ENCODE peak calls at places on chromosomes 13 and 19, in five cellular contexts. One of them, this sample, is unnamed.

GRCh38 chr13:34469212-34469983 is 472.7 kb upstream of the NBEA start:
- DNase-seq in lower leg skin: no peak
- DNase-seq in tibial artery: no peak
- DNase-seq in fibroblast of lung: peak
- DNase-seq in astrocyte of the spinal cord: peak
- DNase-seq in this sample: peak

GRCh38 chr19:50434525-50434924 is 1.8 kb downstream of the MYBPC2 start:
- DNase-seq in fibroblast of lung: no peak
- DNase-seq in tibial artery: no peak
- DNase-seq in lower leg skin: no peak
- DNase-seq in astrocyte of the spinal cord: no peak
- DNase-seq in this sample: no peak

GRCh38 chr19:1223018-1223855 is 14.6 kb downstream of the CBARP start:
- DNase-seq in astrocyte of the spinal cord: peak
- DNase-seq in fibroblast of lung: no peak
- DNase-seq in lower leg skin: no peak
- DNase-seq in tibial artery: no peak
- DNase-seq in this sample: peak

GRCh38 chr19:41416194-41416674 is 10.9 kb downstream of the B3GNT8 start:
- DNase-seq in lower leg skin: no peak
- DNase-seq in fibroblast of lung: no peak
- DNase-seq in tibial artery: no peak
- DNase-seq in astrocyte of the spinal cord: no peak
- DNase-seq in this sample: no peak

GRCh38 chr19:20558571-20558970 is 7.0 kb downstream of the ZNF737 start:
- DNase-seq in lower leg skin: no peak
- DNase-seq in tibial artery: no peak
- DNase-seq in astrocyte of the spinal cord: no peak
- DNase-seq in fibroblast of lung: no peak
- DNase-seq in this sample: no peak

GRCh38 chr13:107590556-107590955 is 624.8 kb downstream of the LIG4 start:
- DNase-seq in tibial artery: no peak
- DNase-seq in fibroblast of lung: peak
- DNase-seq in astrocyte of the spinal cord: peak
- DNase-seq in lower leg skin: no peak
- DNase-seq in this sample: no peak

GRCh38 chr13:19927117-19927734 is 31.3 kb upstream of the ZMYM2 start:
- DNase-seq in astrocyte of the spinal cord: peak
- DNase-seq in lower leg skin: no peak
- DNase-seq in tibial artery: no peak
- DNase-seq in fibroblast of lung: peak
- DNase-seq in this sample: peak

GRCh38 chr19:31283701-31284100 is 65.5 kb downstream of the TSHZ3 start:
- DNase-seq in astrocyte of the spinal cord: no peak
- DNase-seq in tibial artery: no peak
- DNase-seq in lower leg skin: no peak
- DNase-seq in fibroblast of lung: no peak
- DNase-seq in this sample: no peak

GRCh38 chr19:1151037-1151716 is 22.9 kb downstream of the SBNO2 start:
- DNase-seq in fibroblast of lung: no peak
- DNase-seq in tibial artery: no peak
- DNase-seq in astrocyte of the spinal cord: no peak
- DNase-seq in lower leg skin: no peak
- DNase-seq in this sample: no peak

GRCh38 chr19:47703301-47703700 is 9.9 kb upstream of the EHD2 start:
- DNase-seq in lower leg skin: no peak
- DNase-seq in fibroblast of lung: no peak
- DNase-seq in astrocyte of the spinal cord: no peak
- DNase-seq in tibial artery: no peak
- DNase-seq in this sample: no peak

GRCh38 chr13:35343417-35343816 is 133.1 kb downstream of the MAB21L1 start:
- DNase-seq in tibial artery: no peak
- DNase-seq in astrocyte of the spinal cord: no peak
- DNase-seq in lower leg skin: no peak
- DNase-seq in fibroblast of lung: no peak
- DNase-seq in this sample: no peak

GRCh38 chr13:109816112-109816978 is 30.0 kb upstream of the IRS2 start:
- DNase-seq in fibroblast of lung: no peak
- DNase-seq in tibial artery: no peak
- DNase-seq in astrocyte of the spinal cord: no peak
- DNase-seq in lower leg skin: no peak
- DNase-seq in this sample: peak

GRCh38 chr13:113542751-113543424 is 41.7 kb upstream of the TFDP1 start:
- DNase-seq in tibial artery: peak
- DNase-seq in fibroblast of lung: no peak
- DNase-seq in lower leg skin: no peak
- DNase-seq in astrocyte of the spinal cord: no peak
- DNase-seq in this sample: no peak

GRCh38 chr13:111389621-111390521 is 69.4 kb downstream of the TEX29 start:
- DNase-seq in lower leg skin: no peak
- DNase-seq in fibroblast of lung: no peak
- DNase-seq in tibial artery: peak
- DNase-seq in astrocyte of the spinal cord: no peak
- DNase-seq in this sample: no peak

GRCh38 chr19:12789904-12790619 is 1.2 kb upstream of the JUNB start:
- DNase-seq in tibial artery: peak
- DNase-seq in astrocyte of the spinal cord: peak
- DNase-seq in lower leg skin: peak
- DNase-seq in fibroblast of lung: peak
- DNase-seq in this sample: peak

GRCh38 chr13:86792153-86792651 is 879.0 kb upstream of the SLITRK5 start:
- DNase-seq in fibroblast of lung: no peak
- DNase-seq in tibial artery: no peak
- DNase-seq in lower leg skin: no peak
- DNase-seq in astrocyte of the spinal cord: no peak
- DNase-seq in this sample: no peak

GRCh38 chr13:110396913-110397379 is 89.9 kb downstream of the COL4A2 start:
- DNase-seq in astrocyte of the spinal cord: peak
- DNase-seq in tibial artery: peak
- DNase-seq in lower leg skin: peak
- DNase-seq in fibroblast of lung: peak
- DNase-seq in this sample: peak

GRCh38 chr19:12668937-12669271 is 2.3 kb downstream of the WDR83 start:
- DNase-seq in lower leg skin: peak
- DNase-seq in tibial artery: peak
- DNase-seq in fibroblast of lung: peak
- DNase-seq in astrocyte of the spinal cord: peak
- DNase-seq in this sample: peak

GRCh38 chr13:113947321-113948033 is 26.4 kb downstream of the C13orf46 start:
- DNase-seq in astrocyte of the spinal cord: no peak
- DNase-seq in fibroblast of lung: peak
- DNase-seq in lower leg skin: peak
- DNase-seq in tibial artery: peak
- DNase-seq in this sample: peak

GRCh38 chr19:1087813-1088418 is 7.3 kb downstream of the POLR2E start:
- DNase-seq in astrocyte of the spinal cord: no peak
- DNase-seq in fibroblast of lung: no peak
- DNase-seq in tibial artery: no peak
- DNase-seq in lower leg skin: no peak
- DNase-seq in this sample: no peak

DNA sequence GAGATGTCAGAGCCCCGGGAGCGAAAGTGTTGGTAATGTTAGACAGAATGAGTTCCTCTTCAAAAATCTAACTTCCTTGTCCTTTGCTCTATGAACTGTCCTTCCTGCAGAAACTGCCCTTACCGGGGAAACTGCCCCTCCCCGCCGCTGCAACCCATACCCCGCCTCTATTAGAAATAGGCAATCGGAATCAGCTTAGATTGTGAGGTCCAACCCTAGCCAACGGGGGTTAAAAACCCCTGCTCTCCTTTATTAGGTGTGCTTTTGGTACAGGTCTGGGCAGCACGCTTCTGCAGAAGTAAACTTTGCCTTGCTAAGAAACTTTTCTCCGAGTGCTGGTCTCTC is 11.5 kb upstream of the CAPNS1 start:
- DNase-seq in lower leg skin: no peak
- DNase-seq in fibroblast of lung: no peak
- DNase-seq in tibial artery: no peak
- DNase-seq in astrocyte of the spinal cord: no peak
- DNase-seq in this sample: no peak
- H3K4me3 ChIP-seq in lower leg skin: no peak
- H3K4me3 ChIP-seq in fibroblast of lung: peak
- H3K4me3 ChIP-seq in tibial artery: peak
- H3K4me3 ChIP-seq in astrocyte of the spinal cord: peak
- H3K4me3 ChIP-seq in this sample: peak

DNA sequence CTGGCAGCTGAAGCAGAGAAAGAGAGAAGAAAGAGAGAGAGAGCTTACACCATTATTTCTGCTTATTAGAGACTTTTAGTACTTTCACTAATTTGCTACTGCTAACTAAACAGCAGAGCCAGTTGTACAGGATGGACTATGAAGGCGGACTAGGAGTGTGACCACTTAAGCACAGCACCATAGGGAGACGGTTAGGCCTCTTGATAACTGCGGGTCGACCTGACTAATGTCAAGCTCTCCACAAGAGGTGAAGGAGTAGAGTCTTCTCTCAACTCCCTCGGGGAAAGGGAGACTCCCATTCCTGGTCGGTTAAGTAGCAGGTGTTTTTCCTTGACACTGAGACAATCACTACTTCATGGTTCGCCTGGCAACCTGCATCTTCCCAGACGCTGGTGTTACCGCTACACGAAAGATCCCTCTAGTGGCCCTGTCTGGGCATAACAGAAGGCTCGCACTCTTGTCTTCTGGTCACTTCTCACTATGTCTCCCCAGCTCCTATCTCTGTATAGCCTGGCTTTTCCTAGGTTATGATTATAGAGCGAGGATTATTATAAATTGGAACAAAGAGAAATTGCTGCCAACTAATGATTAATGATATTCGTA is 5.3 kb upstream of the PSG7 start:
- DNase-seq in fibroblast of lung: peak
- DNase-seq in astrocyte of the spinal cord: peak
- DNase-seq in tibial artery: no peak
- DNase-seq in lower leg skin: no peak
- DNase-seq in this sample: peak
- TF ChIP-seq CTCF in fibroblast of lung: peak
- TF ChIP-seq CTCF in astrocyte of the spinal cord: peak
- TF ChIP-seq CTCF in tibial artery: no peak
- TF ChIP-seq CTCF in lower leg skin: no peak
- TF ChIP-seq CTCF in this sample: peak

DNA sequence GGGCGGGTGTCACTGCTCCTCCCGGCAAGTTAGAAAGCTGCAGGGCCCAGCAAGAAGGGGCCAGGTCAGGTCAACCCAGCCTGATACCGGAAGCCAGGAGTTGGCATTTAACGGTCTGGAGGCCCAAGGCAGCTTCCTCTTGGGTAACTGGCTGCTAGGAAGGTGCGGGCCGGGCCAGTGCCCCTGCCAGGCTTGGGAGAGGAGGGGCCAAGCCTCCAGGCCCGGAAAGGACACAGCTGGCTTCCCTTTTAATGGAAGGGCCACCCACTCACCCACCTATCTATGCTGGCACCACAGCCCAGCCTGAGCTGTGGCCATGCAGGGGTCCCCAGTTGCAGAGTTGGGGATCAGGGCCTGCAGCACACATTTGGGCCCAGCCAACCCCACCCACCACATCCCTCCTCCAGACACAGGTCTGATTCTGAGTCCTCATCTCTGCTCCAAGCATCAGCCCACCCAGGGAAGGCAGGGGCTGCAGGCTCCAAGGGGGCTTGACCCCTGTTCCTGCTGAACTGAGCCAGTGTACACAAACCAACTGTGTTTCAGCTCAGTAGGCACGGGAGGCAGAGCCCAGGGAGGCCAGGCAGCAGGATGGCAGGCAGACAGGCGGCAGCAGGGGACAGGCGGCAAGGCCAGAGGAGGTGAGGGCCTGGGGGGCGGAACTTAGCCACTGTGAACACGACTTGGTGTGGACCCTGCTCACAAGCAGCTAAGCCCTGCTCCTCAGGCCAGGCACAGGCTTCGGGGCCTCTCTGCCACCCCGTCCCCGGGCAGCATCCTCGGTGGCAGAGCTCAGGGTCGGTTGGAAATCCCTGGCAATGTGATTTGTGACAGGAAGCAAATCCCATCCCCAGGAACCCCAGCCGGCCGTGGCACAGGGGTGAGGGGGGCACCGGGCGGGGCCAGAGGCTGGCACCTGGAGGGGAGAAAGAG is 40.8 kb downstream of the ZSWIM4 start:
- DNase-seq in lower leg skin: no peak
- DNase-seq in fibroblast of lung: no peak
- DNase-seq in astrocyte of the spinal cord: peak
- DNase-seq in tibial artery: peak
- DNase-seq in this sample: peak
- H3K4me3 ChIP-seq in lower leg skin: no peak
- H3K4me3 ChIP-seq in fibroblast of lung: no peak
- H3K4me3 ChIP-seq in astrocyte of the spinal cord: no peak
- H3K4me3 ChIP-seq in tibial artery: peak
- H3K4me3 ChIP-seq in this sample: no peak

DNA sequence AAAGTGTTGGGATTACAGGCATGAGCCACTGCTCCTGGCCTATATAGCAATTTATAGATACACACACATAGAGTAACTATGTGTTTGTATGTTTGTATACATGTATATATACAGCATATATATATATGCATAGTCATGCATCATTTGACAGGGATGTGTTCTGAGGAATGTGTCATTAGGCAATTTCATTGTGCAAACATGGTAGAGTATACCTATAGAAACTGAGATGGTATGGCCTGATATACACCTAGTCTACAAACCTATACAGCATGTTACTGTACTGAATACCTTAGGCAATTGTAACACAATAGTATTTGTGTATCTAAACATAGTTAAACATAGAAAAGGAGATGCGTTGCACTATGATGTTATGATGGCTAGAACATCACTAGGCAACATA is 53.0 kb upstream of the PCCA start:
- DNase-seq in astrocyte of the spinal cord: no peak
- DNase-seq in lower leg skin: no peak
- DNase-seq in fibroblast of lung: no peak
- DNase-seq in tibial artery: no peak
- DNase-seq in this sample: no peak
- TF ChIP-seq CTCF in astrocyte of the spinal cord: no peak
- TF ChIP-seq CTCF in lower leg skin: no peak
- TF ChIP-seq CTCF in fibroblast of lung: no peak
- TF ChIP-seq CTCF in tibial artery: no peak
- TF ChIP-seq CTCF in this sample: no peak

GRCh38 chr19:34176581-34176980 is 4.3 kb downstream of the LSM14A start:
- DNase-seq in tibial artery: no peak
- DNase-seq in fibroblast of lung: no peak
- DNase-seq in astrocyte of the spinal cord: no peak
- DNase-seq in lower leg skin: no peak
- DNase-seq in this sample: no peak
- H3K4me3 ChIP-seq in tibial artery: peak
- H3K4me3 ChIP-seq in fibroblast of lung: peak
- H3K4me3 ChIP-seq in astrocyte of the spinal cord: no peak
- H3K4me3 ChIP-seq in lower leg skin: no peak
- H3K4me3 ChIP-seq in this sample: no peak

DNA sequence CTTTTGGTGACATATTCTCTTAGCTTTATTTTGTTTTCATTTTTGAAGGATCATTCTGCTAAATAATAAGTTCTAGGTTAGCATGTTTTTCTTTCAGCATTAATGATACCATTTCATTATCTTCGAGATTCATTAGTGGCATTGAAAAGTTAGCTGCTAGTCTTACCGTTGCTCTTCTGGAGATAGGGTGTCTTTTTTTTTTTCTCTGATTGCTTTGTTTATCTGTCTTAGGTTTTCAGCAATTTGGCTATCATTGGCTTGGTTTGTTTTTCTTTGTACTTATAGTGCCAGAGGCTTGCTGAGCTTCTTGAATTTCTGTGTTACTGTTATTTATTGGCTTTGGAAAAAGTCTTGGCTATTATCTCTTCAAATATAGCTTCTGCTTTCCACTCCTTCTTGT is 102.6 kb upstream of the CSNK1A1L start:
- DNase-seq in astrocyte of the spinal cord: peak
- DNase-seq in lower leg skin: no peak
- DNase-seq in tibial artery: no peak
- DNase-seq in fibroblast of lung: no peak
- DNase-seq in this sample: no peak
- TF ChIP-seq CTCF in astrocyte of the spinal cord: no peak
- TF ChIP-seq CTCF in lower leg skin: no peak
- TF ChIP-seq CTCF in tibial artery: no peak
- TF ChIP-seq CTCF in fibroblast of lung: no peak
- TF ChIP-seq CTCF in this sample: no peak

This sample was measured in cardiac fibroblast.